ENCODE peak calls at places on chromosomes 1 and 21, in five cellular contexts. One of them, this sample, is unnamed.

GRCh38 chr1:151009206-151009587 is 948 bp downstream of the PRUNE1 start:
- DNase-seq in astrocyte: peak; percentile 87
- DNase-seq in AG04450: peak; percentile 37
- DNase-seq in cardiac fibroblast: no peak
- DNase-seq in hepatocyte: no peak
- DNase-seq in this sample: peak; percentile 76

GRCh38 chr1:8410791-8411190 is 92.9 kb downstream of the SLC45A1 start:
- DNase-seq in astrocyte: no peak
- DNase-seq in AG04450: no peak
- DNase-seq in cardiac fibroblast: no peak
- DNase-seq in hepatocyte: no peak
- DNase-seq in this sample: no peak

GRCh38 chr1:220317161-220317560 is 44.9 kb upstream of the RAB3GAP2 start:
- DNase-seq in astrocyte: no peak
- DNase-seq in AG04450: no peak
- DNase-seq in cardiac fibroblast: no peak
- DNase-seq in hepatocyte: no peak
- DNase-seq in this sample: no peak

GRCh38 chr1:50783286-50783685 is 176.8 kb downstream of the FAF1 start:
- DNase-seq in astrocyte: no peak
- DNase-seq in AG04450: no peak
- DNase-seq in cardiac fibroblast: peak; percentile 3
- DNase-seq in hepatocyte: no peak
- DNase-seq in this sample: peak; percentile 32

GRCh38 chr21:42466700-42467612 is 29.1 kb downstream of the RSPH1 start:
- DNase-seq in astrocyte: peak; percentile 39
- DNase-seq in AG04450: no peak
- DNase-seq in cardiac fibroblast: peak; percentile 23
- DNase-seq in hepatocyte: peak; percentile 48
- DNase-seq in this sample: no peak

GRCh38 chr1:194004146-194004545 is 817.7 kb upstream of the B3GALT2 start:
- DNase-seq in astrocyte: no peak
- DNase-seq in AG04450: no peak
- DNase-seq in cardiac fibroblast: no peak
- DNase-seq in hepatocyte: no peak
- DNase-seq in this sample: no peak

GRCh38 chr1:238409191-238409846 is 518.6 kb upstream of the ZP4 start:
- DNase-seq in astrocyte: peak; percentile 99
- DNase-seq in AG04450: peak; percentile 4
- DNase-seq in cardiac fibroblast: peak; percentile 12
- DNase-seq in hepatocyte: no peak
- DNase-seq in this sample: peak; percentile 93

GRCh38 chr1:68111804-68112436 is 61.5 kb upstream of the DIRAS3 start:
- DNase-seq in astrocyte: peak; percentile 89
- DNase-seq in AG04450: peak; percentile 77
- DNase-seq in cardiac fibroblast: peak; percentile 95
- DNase-seq in hepatocyte: peak; percentile 85
- DNase-seq in this sample: peak; percentile 94

GRCh38 chr1:5962265-5963105 is 29.7 kb downstream of the NPHP4 start:
- DNase-seq in astrocyte: no peak
- DNase-seq in AG04450: no peak
- DNase-seq in cardiac fibroblast: no peak
- DNase-seq in hepatocyte: no peak
- DNase-seq in this sample: no peak

GRCh38 chr1:244302889-244303609 is 148.7 kb downstream of the ADSS2 start:
- DNase-seq in astrocyte: peak; percentile 56
- DNase-seq in AG04450: no peak
- DNase-seq in cardiac fibroblast: peak; percentile 53
- DNase-seq in hepatocyte: peak; percentile 70
- DNase-seq in this sample: peak; percentile 54

GRCh38 chr1:71509051-71509595 is 428.3 kb upstream of the ZRANB2 start:
- DNase-seq in astrocyte: no peak
- DNase-seq in AG04450: no peak
- DNase-seq in cardiac fibroblast: peak; percentile 18
- DNase-seq in hepatocyte: no peak
- DNase-seq in this sample: peak; percentile 54

GRCh38 chr1:42886800-42887199 is 40.4 kb downstream of the ZNF691 start:
- DNase-seq in astrocyte: no peak
- DNase-seq in AG04450: no peak
- DNase-seq in cardiac fibroblast: peak; percentile 5
- DNase-seq in hepatocyte: no peak
- DNase-seq in this sample: no peak

GRCh38 chr1:217048104-217048707 is 325.0 kb upstream of the ESRRG start:
- DNase-seq in astrocyte: no peak
- DNase-seq in AG04450: no peak
- DNase-seq in cardiac fibroblast: peak; percentile 3
- DNase-seq in hepatocyte: no peak
- DNase-seq in this sample: no peak

GRCh38 chr1:218665216-218665615 is 320.1 kb downstream of the TGFB2 start:
- DNase-seq in astrocyte: peak; percentile 84
- DNase-seq in AG04450: no peak
- DNase-seq in cardiac fibroblast: peak; percentile 84
- DNase-seq in hepatocyte: peak; percentile 30
- DNase-seq in this sample: peak; percentile 83

GRCh38 chr1:56216173-56216572 is 363.2 kb downstream of the PLPP3 start:
- DNase-seq in astrocyte: peak; percentile 27
- DNase-seq in AG04450: no peak
- DNase-seq in cardiac fibroblast: peak; percentile 57
- DNase-seq in hepatocyte: no peak
- DNase-seq in this sample: peak; percentile 76

GRCh38 chr1:6996371-6996770 is 211.1 kb downstream of the CAMTA1 start:
- DNase-seq in astrocyte: no peak
- DNase-seq in AG04450: no peak
- DNase-seq in cardiac fibroblast: no peak
- DNase-seq in hepatocyte: no peak
- DNase-seq in this sample: no peak

DNA sequence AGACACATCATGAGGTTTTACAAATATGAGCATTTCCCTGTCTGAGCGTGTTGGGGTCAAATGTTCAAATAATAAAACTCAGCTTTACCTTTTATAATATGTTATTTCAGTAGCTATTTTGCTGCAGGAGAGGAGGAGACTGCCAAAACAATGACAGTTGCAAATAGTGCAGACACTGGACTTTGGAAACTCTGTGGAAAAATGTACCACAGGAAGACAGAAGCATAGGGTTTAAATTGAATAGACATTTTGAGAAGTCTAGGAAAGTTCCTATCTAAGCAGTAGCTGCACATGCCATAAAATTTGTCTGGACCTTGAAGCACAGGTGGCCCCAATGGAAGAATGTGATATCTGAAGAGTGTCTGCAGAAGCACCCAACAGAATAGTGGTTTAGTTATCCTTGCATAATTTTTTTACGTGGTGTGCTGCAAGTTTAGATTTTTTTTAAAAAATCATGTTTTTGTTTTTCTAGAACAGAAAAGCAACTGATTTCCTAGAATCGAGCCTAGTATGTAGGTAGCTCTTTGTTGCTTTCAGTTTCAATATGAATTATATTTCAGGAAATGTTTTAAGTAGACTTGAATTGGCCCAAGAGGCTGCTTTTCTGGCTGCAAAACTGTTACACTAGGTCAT is 14.0 kb upstream of the GBP5 start:
- DNase-seq in astrocyte: no peak
- DNase-seq in AG04450: no peak
- DNase-seq in cardiac fibroblast: no peak
- DNase-seq in hepatocyte: no peak
- DNase-seq in this sample: no peak
- H3K4me3 ChIP-seq in astrocyte: no peak overlapping the region
- H3K4me3 ChIP-seq in AG04450: no peak overlapping the region
- H3K4me3 ChIP-seq in cardiac fibroblast: no peak overlapping the region
- H3K4me3 ChIP-seq in hepatocyte: no peak overlapping the region
- H3K4me3 ChIP-seq in this sample: no peak overlapping the region

DNA sequence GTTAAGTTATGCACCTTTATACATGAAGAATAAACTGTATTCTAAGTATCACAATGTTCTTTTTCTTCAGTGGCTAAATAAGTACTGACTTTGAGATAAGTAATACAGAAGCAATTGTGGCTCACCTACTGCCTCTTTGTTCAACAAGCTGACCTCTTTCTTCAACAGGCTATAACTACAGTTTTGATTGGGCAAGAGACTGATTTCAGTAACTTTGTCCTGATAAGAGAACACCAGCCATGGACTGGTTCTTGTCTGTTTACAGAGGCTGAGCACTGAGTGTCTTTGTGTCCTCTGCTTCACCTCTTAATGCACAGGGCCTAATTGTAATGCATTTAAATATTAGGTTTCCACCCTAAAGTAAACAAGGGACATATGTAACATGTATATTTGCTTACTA is 34.6 kb upstream of the PDE4B start:
- DNase-seq in astrocyte: no peak
- DNase-seq in AG04450: no peak
- DNase-seq in cardiac fibroblast: no peak
- DNase-seq in hepatocyte: peak; percentile 13
- DNase-seq in this sample: no peak
- TF ChIP-seq CTCF in astrocyte: no peak
- TF ChIP-seq CTCF in AG04450: no peak
- TF ChIP-seq CTCF in cardiac fibroblast: no peak
- TF ChIP-seq CTCF in hepatocyte: no peak
- TF ChIP-seq CTCF in this sample: no peak

DNA sequence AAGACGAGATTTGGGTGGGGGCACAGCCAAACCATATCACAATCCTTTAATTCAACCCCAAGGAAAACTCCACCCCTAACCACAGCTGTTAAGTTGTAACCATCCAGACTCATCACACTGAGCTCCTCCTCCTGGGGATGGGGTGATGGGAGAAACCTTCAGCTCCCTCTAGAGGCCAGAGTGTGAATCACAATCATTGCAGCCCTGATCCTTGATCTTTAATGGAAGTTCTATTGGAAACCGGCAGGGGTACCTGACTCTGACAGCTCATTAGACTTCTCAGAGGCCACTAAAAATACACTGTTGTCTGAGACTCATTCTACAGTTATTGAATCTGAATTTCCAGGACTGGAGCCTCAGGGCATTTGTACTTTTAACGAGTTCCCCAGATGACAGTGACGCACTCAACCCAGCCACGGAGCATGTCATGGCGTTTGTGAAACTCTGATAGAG is 127.2 kb downstream of the IGSF21 start:
- DNase-seq in astrocyte: no peak
- DNase-seq in AG04450: no peak
- DNase-seq in cardiac fibroblast: peak; percentile 15
- DNase-seq in hepatocyte: peak; percentile 64
- DNase-seq in this sample: peak; percentile 46
- H3K4me3 ChIP-seq in astrocyte: no peak overlapping the region
- H3K4me3 ChIP-seq in AG04450: no peak overlapping the region
- H3K4me3 ChIP-seq in cardiac fibroblast: no peak overlapping the region
- H3K4me3 ChIP-seq in hepatocyte: no peak overlapping the region
- H3K4me3 ChIP-seq in this sample: no peak overlapping the region

GRCh38 chr1:2921970-2922686 is 99.1 kb upstream of the ACTRT2 start:
- DNase-seq in astrocyte: no peak
- DNase-seq in AG04450: no peak
- DNase-seq in cardiac fibroblast: no peak
- DNase-seq in hepatocyte: no peak
- DNase-seq in this sample: no peak
- TF ChIP-seq CTCF in astrocyte: no peak
- TF ChIP-seq CTCF in AG04450: no peak
- TF ChIP-seq CTCF in cardiac fibroblast: peak; percentile 4
- TF ChIP-seq CTCF in hepatocyte: no peak
- TF ChIP-seq CTCF in this sample: no peak

DNA sequence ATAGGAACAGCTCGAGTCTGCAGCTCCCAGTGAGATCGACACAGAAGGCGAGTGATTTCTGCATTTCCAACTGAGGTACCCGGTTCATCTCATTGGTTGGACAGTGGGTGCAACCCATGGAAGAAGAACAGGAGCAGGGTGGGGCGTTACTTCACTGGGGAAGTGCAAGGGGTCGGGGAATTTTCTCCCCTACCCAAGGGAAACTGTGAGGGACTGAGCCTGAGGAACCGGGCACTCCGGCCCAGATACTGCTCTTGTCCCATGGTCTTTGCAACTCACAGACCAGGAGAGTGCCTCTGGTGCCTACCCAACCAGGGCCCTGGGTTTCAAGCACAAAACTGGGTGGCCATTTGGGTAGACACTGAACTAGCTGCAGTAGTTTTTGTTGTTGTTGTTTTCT is 307.1 kb downstream of the AMY1C start:
- DNase-seq in astrocyte: no peak
- DNase-seq in AG04450: no peak
- DNase-seq in cardiac fibroblast: no peak
- DNase-seq in hepatocyte: no peak
- DNase-seq in this sample: no peak
- H3K4me3 ChIP-seq in astrocyte: no peak overlapping the region
- H3K4me3 ChIP-seq in AG04450: no peak overlapping the region
- H3K4me3 ChIP-seq in cardiac fibroblast: no peak overlapping the region
- H3K4me3 ChIP-seq in hepatocyte: no peak overlapping the region
- H3K4me3 ChIP-seq in this sample: no peak overlapping the region

GRCh38 chr1:66557157-66557556 is 23.2 kb downstream of the SGIP1 start:
- DNase-seq in astrocyte: peak; percentile 40
- DNase-seq in AG04450: no peak
- DNase-seq in cardiac fibroblast: no peak
- DNase-seq in hepatocyte: no peak
- DNase-seq in this sample: peak; percentile 79
- TF ChIP-seq CTCF in astrocyte: no peak
- TF ChIP-seq CTCF in AG04450: no peak
- TF ChIP-seq CTCF in cardiac fibroblast: no peak
- TF ChIP-seq CTCF in hepatocyte: no peak
- TF ChIP-seq CTCF in this sample: no peak